ENCODE peak calls at places on chromosomes 5 and 9, in six cellular contexts. U is astrocyte of the spinal cord, Q is GM12878, D is AG10803, O is psoas muscle, M is PC-9. L is an unnamed sample.

GRCh38 chr9:123509646-123510045 is 153.6 kb downstream of the CRB2 start:
- DNase-seq in M (no peak), Q (no peak), O (no peak), D (no peak), U (no peak), L (no peak)

GRCh38 chr9:113876806-113877236 is 712 bp downstream of the ZNF618 start:
- DNase-seq in D (no peak), Q (no peak), U (peak), M (peak), O (no peak), L (no peak)

GRCh38 chr9:115369322-115369957 is 251.5 kb upstream of the TNC start:
- DNase-seq in M (no peak), U (peak), D (peak), O (no peak), Q (no peak), L (no peak)

GRCh38 chr5:80125962-80126480 is 90.9 kb downstream of the THBS4 start:
- DNase-seq in D (peak), O (no peak), U (peak), Q (peak), M (no peak), L (peak)

GRCh38 chr9:79362100-79363081 is 209.4 kb upstream of the TLE4 start:
- DNase-seq in M (peak), Q (no peak), D (no peak), O (no peak), U (peak), L (no peak)

GRCh38 chr5:149611327-149611726 is 30.0 kb downstream of the ARHGEF37 start:
- DNase-seq in U (peak), Q (no peak), O (peak), D (peak), M (no peak), L (no peak)

GRCh38 chr9:21638104-21638503 is 156.0 kb upstream of the IFNE start:
- DNase-seq in M (no peak), Q (no peak), D (no peak), O (no peak), U (no peak), L (no peak)

GRCh38 chr5:71596169-71596568 is 9.0 kb downstream of the MCCC2 start:
- DNase-seq in M (no peak), Q (no peak), O (no peak), D (no peak), U (no peak), L (no peak)

GRCh38 chr5:5739490-5739945 is 317.0 kb downstream of the ICE1 start:
- DNase-seq in O (no peak), Q (no peak), M (no peak), U (no peak), D (no peak), L (no peak)

GRCh38 chr5:64811050-64811640 is 42.4 kb downstream of the CWC27 start:
- DNase-seq in U (peak), D (peak), M (no peak), O (no peak), Q (peak), L (peak)

GRCh38 chr5:34775886-34776285 is 63.1 kb upstream of the TTC23L start:
- DNase-seq in U (no peak), Q (no peak), D (no peak), O (no peak), M (no peak), L (no peak)

GRCh38 chr5:57009811-57010210 is 57.9 kb upstream of the MIER3 start:
- DNase-seq in D (no peak), M (no peak), Q (no peak), U (no peak), O (no peak), L (no peak)

GRCh38 chr9:99158629-99159028 is 53.7 kb downstream of the TGFBR1 start:
- DNase-seq in M (no peak), D (peak), U (no peak), O (no peak), Q (no peak), L (no peak)

GRCh38 chr5:111384220-111384619 is 128.1 kb downstream of the STARD4 start:
- DNase-seq in D (no peak), Q (no peak), O (no peak), U (peak), M (no peak), L (no peak)

GRCh38 chr9:125683486-125683885 is 23.5 kb downstream of the MAPKAP1 start:
- DNase-seq in Q (no peak), O (no peak), U (peak), M (no peak), D (peak), L (no peak)

GRCh38 chr5:150519978-150520377 is 12.0 kb downstream of the NDST1 start:
- DNase-seq in M (no peak), D (no peak), Q (no peak), U (no peak), O (peak), L (no peak)

GRCh38 chr5:99544326-99544725 is 615.5 kb upstream of the CHD1 start:
- DNase-seq in U (no peak), D (no peak), M (no peak), O (no peak), Q (no peak), L (no peak)

GRCh38 chr9:32671333-32671732 is 35.9 kb upstream of the TAF1L start:
- DNase-seq in O (no peak), U (no peak), Q (no peak), D (no peak), M (no peak), L (no peak)

GRCh38 chr5:1039706-1040260 is 31.2 kb downstream of the NKD2 start:
- DNase-seq in M (no peak), U (no peak), Q (no peak), O (no peak), D (no peak), L (no peak)

GRCh38 chr5:128172102-128172501 is 88.5 kb downstream of the SLC12A2 start:
- DNase-seq in U (no peak), M (no peak), O (no peak), Q (no peak), D (no peak), L (no peak)

GRCh38 chr5:137731201-137731600 is 4.7 kb downstream of the KLHL3 start:
- DNase-seq in Q (no peak), U (no peak), O (no peak), D (peak), M (no peak), L (no peak)

GRCh38 chr5:6522337-6522736 is 73.7 kb downstream of the UBE2QL1 start:
- DNase-seq in Q (no peak), M (no peak), D (no peak), O (no peak), U (no peak), L (no peak)

GRCh38 chr5:170121321-170121720 is 15.6 kb downstream of the FOXI1 start:
- DNase-seq in M (no peak), D (peak), Q (no peak), O (no peak), U (no peak), L (peak)

GRCh38 chr9:9791621-9792020 is 821.2 kb downstream of the PTPRD start:
- DNase-seq in U (peak), D (no peak), O (no peak), Q (no peak), M (no peak), L (no peak)

GRCh38 chr5:177476531-177477233 is 3.2 kb upstream of the DBN1 start:
- DNase-seq in M (no peak), Q (no peak), O (no peak), D (peak), U (peak), L (no peak)

GRCh38 chr5:11385901-11386293 is 518.3 kb downstream of the CTNND2 start:
- DNase-seq in D (no peak), U (no peak), O (no peak), Q (no peak), M (no peak), L (no peak)

GRCh38 chr9:68739631-68740174 is 34.7 kb downstream of the PIP5K1B start:
- DNase-seq in M (no peak), O (no peak), D (no peak), U (no peak), Q (no peak), L (no peak)

GRCh38 chr5:149452007-149452664 is 73.0 kb upstream of the IL17B start:
- DNase-seq in Q (no peak), U (peak), M (no peak), D (peak), O (no peak), L (peak)

GRCh38 chr5:122392844-122393243 is 80.8 kb downstream of the SNCAIP start:
- DNase-seq in Q (no peak), U (no peak), M (no peak), D (peak), O (no peak), L (no peak)

GRCh38 chr5:109612278-109612905 is 77.3 kb upstream of the MAN2A1 start:
- DNase-seq in M (no peak), U (no peak), D (no peak), Q (no peak), O (no peak), L (no peak)

GRCh38 chr9:72362680-72363139 is 2.3 kb downstream of the ZFAND5 start:
- DNase-seq in D (peak), U (peak), M (no peak), Q (peak), O (peak), L (peak)

GRCh38 chr5:33558489-33558888 is 117.7 kb downstream of the TARS1 start:
- DNase-seq in O (no peak), Q (no peak), M (no peak), D (peak), U (no peak), L (no peak)

GRCh38 chr9:113389451-113389850 is 11.6 kb downstream of the ALAD start:
- DNase-seq in U (no peak), M (no peak), Q (no peak), D (no peak), O (no peak), L (no peak)

GRCh38 chr9:33184947-33185346 is 17.8 kb upstream of the B4GALT1 start:
- DNase-seq in M (no peak), O (no peak), Q (no peak), U (no peak), D (no peak), L (no peak)

GRCh38 chr9:120434532-120434931 is 145.4 kb downstream of the CDK5RAP2 start:
- DNase-seq in M (no peak), O (peak), Q (no peak), D (peak), U (peak), L (no peak)

GRCh38 chr5:119583684-119584083 is 45.7 kb upstream of the FAM170A start:
- DNase-seq in U (no peak), D (peak), M (no peak), Q (peak), O (no peak), L (no peak)

GRCh38 chr9:68791169-68791568 is 86.1 kb downstream of the PIP5K1B start:
- DNase-seq in Q (no peak), U (no peak), D (no peak), M (no peak), O (no peak), L (no peak)

GRCh38 chr5:36870399-36871040 is 6.0 kb upstream of the NIPBL start:
- DNase-seq in O (no peak), U (peak), M (no peak), Q (no peak), D (peak), L (no peak)

GRCh38 chr5:135426102-135427082 is 20.8 kb downstream of the DCANP1 start:
- DNase-seq in O (no peak), M (no peak), U (peak), Q (peak), D (peak), L (no peak)

GRCh38 chr5:150989695-150990094 is 30.7 kb upstream of the GPX3 start:
- DNase-seq in Q (no peak), M (peak), U (no peak), D (no peak), O (no peak), L (no peak)

GRCh38 chr5:142789206-142789605 is 19.0 kb downstream of the ARHGAP26 start:
- DNase-seq in U (no peak), M (no peak), D (peak), O (no peak), Q (no peak), L (no peak)
- TF ChIP-seq CTCF in U (no peak), M (no peak), D (no peak), O (no peak), Q (no peak), L (no peak)

DNA sequence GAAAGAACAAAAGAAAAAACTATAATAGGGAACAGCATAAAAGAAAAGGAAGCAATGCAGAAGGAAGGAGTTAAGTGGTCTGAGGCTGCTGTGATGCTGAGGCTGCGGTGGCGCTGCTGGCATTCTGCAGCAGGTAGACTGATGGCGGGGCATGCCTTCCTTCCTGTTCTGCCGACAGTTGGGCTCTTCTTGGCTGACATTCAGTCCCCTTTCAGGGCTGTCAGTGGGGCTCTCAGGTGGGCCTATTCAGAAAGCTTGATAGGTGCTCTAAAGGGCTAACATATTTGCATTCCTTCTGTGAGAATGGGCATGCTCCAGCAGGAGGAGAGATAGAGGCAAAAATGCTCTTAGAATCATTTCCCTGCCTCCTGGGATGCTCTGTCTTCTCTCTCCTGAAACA is 5.1 kb upstream of the CLINT1 start:
- DNase-seq in Q (no peak), M (no peak), U (no peak), D (no peak), O (no peak), L (no peak)
- H3K4me3 ChIP-seq in Q (no peak), M (no peak), U (no peak), D (no peak), O (no peak), L (no peak)

DNA sequence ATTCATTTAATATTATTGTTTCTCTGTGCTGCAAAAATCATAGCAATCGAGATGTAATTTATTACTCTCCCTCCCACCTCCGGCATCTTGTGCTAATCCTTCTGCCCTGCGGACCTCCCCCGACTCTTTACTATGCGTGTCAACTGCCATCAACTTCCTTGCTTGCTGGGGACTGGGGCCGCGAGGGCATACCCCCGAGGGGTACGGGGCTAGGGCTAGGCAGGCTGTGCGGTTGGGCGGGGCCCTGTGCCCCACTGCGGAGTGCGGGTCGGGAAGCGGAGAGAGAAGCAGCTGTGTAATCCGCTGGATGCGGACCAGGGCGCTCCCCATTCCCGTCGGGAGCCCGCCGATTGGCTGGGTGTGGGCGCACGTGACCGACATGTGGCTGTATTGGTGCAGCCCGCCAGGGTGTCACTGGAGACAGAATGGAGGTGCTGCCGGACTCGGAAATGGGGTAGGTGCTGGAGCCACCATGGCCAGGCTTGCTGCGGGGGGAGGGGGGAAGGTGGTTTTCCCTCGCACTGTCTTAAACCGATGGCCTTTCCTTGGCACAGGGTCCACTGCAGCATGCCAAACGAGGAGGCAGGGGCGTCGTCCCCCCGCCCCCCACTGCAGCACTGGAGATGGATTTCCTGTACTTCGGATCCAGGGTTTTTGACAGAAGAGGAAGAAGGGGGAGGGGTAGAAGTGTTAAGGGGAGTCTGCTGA is at the start of gene APC:
- DNase-seq in Q (peak), M (peak), O (peak), U (peak), D (peak), L (no peak)
- TF ChIP-seq CTCF in Q (no peak), M (no peak), O (no peak), U (no peak), D (peak), L (no peak)

DNA sequence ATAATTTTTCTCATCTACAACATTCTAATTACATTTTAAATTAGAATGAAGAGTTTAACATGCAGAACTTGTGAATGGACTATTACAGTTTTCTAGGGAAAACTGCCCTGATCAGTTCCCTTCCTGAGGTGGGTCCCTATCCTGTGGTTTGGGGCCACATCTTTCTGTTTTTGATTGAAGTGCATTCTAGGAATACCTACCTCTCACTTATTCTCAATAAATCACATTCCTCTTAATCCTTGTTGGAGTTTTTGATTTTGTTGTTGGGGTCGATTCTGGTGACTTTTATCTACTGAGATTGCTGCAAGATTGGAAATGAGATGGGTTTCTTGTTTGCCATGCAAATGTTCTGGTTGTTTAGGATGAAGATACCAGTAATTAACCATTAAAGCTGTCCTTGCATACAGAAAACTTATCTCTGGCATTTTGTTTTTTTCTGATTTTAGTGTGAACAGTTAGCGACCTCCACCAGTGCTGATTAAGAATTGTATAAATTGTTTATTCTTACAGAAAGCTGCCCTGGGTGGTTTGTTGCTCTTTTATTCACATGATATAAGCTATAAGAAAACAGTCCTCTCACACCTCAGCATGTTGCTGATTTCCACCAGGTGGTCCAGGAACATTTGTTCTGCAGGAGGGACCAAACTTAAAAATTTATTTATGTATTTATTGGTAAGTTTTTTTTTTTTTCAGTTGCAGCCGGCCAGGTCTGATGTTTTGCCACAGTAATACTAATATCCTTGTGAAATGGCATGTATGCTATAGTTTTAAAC is 269.9 kb downstream of the FANCC start:
- DNase-seq in Q (no peak), O (no peak), D (no peak), M (no peak), U (no peak), L (no peak)
- H3K4me3 ChIP-seq in Q (no peak), O (peak), D (peak), M (peak), U (peak), L (peak)

GRCh38 chr5:172904312-172904642 is 54.9 kb upstream of the RPL26L1 start:
- DNase-seq in O (no peak), D (no peak), M (no peak), U (no peak), Q (no peak), L (no peak)

GRCh38 chr5:172901012-172901780 is 58.0 kb upstream of the RPL26L1 start:
- DNase-seq in U (peak), D (peak), Q (no peak), O (peak), M (no peak), L (peak)

GRCh38 chr5:172902497-172903472 is 56.4 kb upstream of the RPL26L1 start:
- DNase-seq in Q (no peak), U (peak), M (peak), D (peak), O (peak), L (peak)

GRCh38 chr5:172903790-172904189 is 55.4 kb upstream of the RPL26L1 start:
- DNase-seq in M (peak), D (peak), U (peak), Q (no peak), O (no peak), L (peak)

DNA sequence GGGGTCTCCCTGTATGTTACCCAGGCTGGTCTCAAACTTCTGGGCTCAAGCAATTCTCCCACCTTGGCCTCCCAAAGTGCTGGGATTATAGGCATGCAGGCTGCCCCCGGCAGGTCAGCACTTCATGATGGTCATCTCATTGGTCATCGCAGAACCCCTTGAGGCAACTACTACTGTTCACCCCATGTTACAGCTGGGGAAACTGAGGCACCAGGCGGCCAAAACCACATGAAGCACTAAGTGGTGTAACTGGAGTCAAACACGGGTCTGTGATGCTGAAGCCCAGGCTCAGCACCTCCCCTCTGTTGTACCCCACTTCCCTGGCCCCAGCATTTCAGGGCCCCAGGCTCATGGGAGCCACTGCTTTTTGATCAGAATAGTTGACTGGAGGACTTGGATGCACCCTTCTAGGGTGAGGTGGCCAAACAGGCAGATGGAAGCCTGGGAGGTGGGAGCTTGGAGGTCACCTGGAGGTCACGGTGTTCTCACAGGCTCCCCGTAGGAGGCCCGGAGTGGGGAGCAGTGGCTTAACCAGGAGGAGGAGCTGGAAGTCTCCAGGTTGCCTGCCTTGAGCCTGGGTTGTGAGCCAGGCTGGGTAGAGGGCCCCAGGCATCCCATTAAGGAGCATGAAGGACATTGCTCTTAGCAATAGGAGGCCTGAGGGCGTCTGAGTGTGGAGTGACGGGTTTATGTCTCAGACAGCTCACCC is 57.3 kb upstream of the RPL26L1 start:
- DNase-seq in D (peak), M (no peak), Q (no peak), O (no peak), U (peak), L (no peak)
- TF ChIP-seq CTCF in D (no peak), M (no peak), Q (no peak), O (no peak), U (no peak), L (no peak)

GRCh38 chr9:131263701-131264100 is 12.6 kb downstream of the FAM78A start:
- DNase-seq in Q (no peak), D (no peak), M (no peak), U (no peak), O (no peak), L (no peak)
- H3K4me3 ChIP-seq in Q (no peak), D (no peak), M (no peak), U (no peak), O (no peak), L (no peak)